ENCODE peak calls at places on chromosome 16, in four cellular contexts. One of them, this sample, is unnamed.

GRCh38 chr16:87780385-87780989 is 14.7 kb upstream of the KLHDC4 start:
- DNase-seq in H1: no peak
- DNase-seq in mesendoderm: no peak
- DNase-seq in IMR-90: peak
- DNase-seq in this sample: no peak

GRCh38 chr16:4410335-4411075 is 5.9 kb downstream of the CORO7 start:
- DNase-seq in H1: no peak
- DNase-seq in mesendoderm: no peak
- DNase-seq in IMR-90: peak
- DNase-seq in this sample: no peak

GRCh38 chr16:17343028-17343427 is 127.7 kb downstream of the XYLT1 start:
- DNase-seq in H1: no peak
- DNase-seq in mesendoderm: no peak
- DNase-seq in IMR-90: no peak
- DNase-seq in this sample: no peak

GRCh38 chr16:88839026-88839529 is 17.7 kb downstream of the GALNS start:
- DNase-seq in H1: no peak
- DNase-seq in mesendoderm: peak
- DNase-seq in IMR-90: no peak
- DNase-seq in this sample: no peak

GRCh38 chr16:4058386-4058785 is 57.9 kb downstream of the ADCY9 start:
- DNase-seq in H1: no peak
- DNase-seq in mesendoderm: no peak
- DNase-seq in IMR-90: peak
- DNase-seq in this sample: no peak

GRCh38 chr16:65572156-65572555 is 450.3 kb upstream of the CDH11 start:
- DNase-seq in H1: no peak
- DNase-seq in mesendoderm: no peak
- DNase-seq in IMR-90: peak
- DNase-seq in this sample: no peak

GRCh38 chr16:19745286-19746018 is 27.4 kb downstream of the IQCK start:
- DNase-seq in H1: no peak
- DNase-seq in mesendoderm: no peak
- DNase-seq in IMR-90: peak
- DNase-seq in this sample: no peak

GRCh38 chr16:89283449-89283848 is 65.9 kb downstream of the ZNF778 start:
- DNase-seq in H1: no peak
- DNase-seq in mesendoderm: no peak
- DNase-seq in IMR-90: no peak
- DNase-seq in this sample: no peak

GRCh38 chr16:53509906-53510703 is 7.1 kb upstream of the AKTIP start:
- DNase-seq in H1: no peak
- DNase-seq in mesendoderm: peak
- DNase-seq in IMR-90: peak
- DNase-seq in this sample: peak

GRCh38 chr16:31365131-31365865 is 10.3 kb downstream of the ITGAX start:
- DNase-seq in H1: no peak
- DNase-seq in mesendoderm: no peak
- DNase-seq in IMR-90: no peak
- DNase-seq in this sample: no peak

GRCh38 chr16:28063047-28063521 is 430 bp downstream of the GSG1L start:
- DNase-seq in H1: no peak
- DNase-seq in mesendoderm: peak
- DNase-seq in IMR-90: peak
- DNase-seq in this sample: no peak

GRCh38 chr16:17529982-17530760 is 59.4 kb upstream of the XYLT1 start:
- DNase-seq in H1: no peak
- DNase-seq in mesendoderm: peak
- DNase-seq in IMR-90: no peak
- DNase-seq in this sample: no peak

DNA sequence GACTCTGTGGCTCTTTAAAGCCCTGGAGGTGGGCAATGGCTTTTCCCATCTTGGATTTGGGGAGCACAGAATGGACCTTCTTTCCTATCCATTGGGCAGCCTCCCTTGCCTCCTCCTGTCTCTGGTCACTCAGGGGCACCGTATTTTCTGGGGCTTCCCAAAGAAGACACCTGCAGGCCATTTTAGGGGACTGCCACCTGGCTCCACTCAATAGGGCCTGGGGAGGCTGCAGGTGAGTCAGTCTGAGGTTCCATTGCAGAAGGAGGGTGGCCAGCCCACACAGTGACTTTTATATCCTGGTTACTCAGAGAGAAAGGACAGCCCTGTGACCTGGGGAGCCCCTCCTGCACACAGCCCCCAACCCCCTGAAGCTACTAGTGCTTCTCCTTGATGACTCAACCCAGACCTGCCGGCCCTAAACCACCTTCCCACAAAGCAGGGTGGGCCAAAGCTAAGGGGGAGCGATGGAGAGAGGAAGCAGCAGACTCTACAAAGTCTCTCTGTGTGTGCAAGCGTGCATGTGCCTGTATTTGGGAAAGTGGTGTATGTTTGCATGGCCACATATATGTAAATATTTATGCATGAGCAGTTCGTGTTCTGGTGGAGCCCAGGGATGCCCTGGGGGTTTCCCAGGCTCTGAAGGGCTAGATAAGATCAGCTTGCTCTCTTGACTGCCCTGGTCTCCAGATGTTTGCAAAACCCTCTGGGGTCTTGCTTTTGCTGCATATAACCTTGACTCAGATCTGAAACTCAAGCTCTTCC is 5.0 kb downstream of the CX3CL1 start:
- DNase-seq in H1: no peak
- DNase-seq in mesendoderm: peak
- DNase-seq in IMR-90: peak
- DNase-seq in this sample: peak
- H4K8ac ChIP-seq in H1: no peak
- H4K8ac ChIP-seq in mesendoderm: no peak
- H4K8ac ChIP-seq in IMR-90: no peak
- H4K8ac ChIP-seq in this sample: no peak

GRCh38 chr16:2216330-2216729 is 1.7 kb upstream of the PGP start:
- DNase-seq in H1: no peak
- DNase-seq in mesendoderm: no peak
- DNase-seq in IMR-90: no peak
- DNase-seq in this sample: no peak
- H4K8ac ChIP-seq in H1: peak
- H4K8ac ChIP-seq in mesendoderm: no peak
- H4K8ac ChIP-seq in IMR-90: peak
- H4K8ac ChIP-seq in this sample: no peak

DNA sequence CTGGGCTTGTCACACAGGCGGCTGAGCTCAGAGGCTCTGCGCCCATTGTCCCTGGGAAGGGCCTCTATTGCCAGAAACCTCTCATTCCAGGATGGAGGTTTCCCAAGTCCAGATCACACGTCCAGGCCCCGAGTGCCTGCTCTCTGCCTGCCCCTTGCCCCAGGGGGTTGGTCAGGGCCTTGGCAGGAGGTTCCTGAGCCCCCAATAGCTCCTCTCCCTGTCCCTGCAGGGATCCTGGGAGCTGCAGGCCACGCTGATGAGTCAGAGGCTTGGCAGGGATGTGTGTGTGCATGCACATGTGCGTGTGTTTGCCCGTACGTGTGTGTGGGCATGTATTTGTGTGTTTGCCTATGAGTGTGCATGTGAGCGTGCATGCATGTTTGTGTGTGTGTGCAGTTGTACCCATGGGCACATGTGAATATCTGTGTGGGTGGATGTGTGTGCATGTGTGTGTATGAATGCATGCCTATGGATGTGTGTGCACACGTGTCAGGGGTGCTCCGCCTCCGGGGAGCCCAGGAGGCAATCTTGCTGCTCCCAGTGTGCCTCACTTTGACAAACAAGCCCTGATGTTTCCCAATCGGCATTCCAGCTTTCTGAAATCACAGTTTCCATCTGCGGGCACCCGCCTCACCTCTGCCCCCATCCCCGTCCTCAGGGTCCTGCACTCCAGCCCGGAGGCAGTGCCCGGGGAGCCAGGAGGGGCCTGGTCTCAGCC is 98.4 kb upstream of the GSE1 start:
- DNase-seq in H1: no peak
- DNase-seq in mesendoderm: peak
- DNase-seq in IMR-90: peak
- DNase-seq in this sample: no peak
- H4K8ac ChIP-seq in H1: no peak
- H4K8ac ChIP-seq in mesendoderm: no peak
- H4K8ac ChIP-seq in IMR-90: peak
- H4K8ac ChIP-seq in this sample: no peak

GRCh38 chr16:77993586-77993985 is 28.8 kb upstream of the CLEC3A start:
- DNase-seq in H1: no peak
- DNase-seq in mesendoderm: peak
- DNase-seq in IMR-90: peak
- DNase-seq in this sample: no peak
- H4K8ac ChIP-seq in H1: no peak
- H4K8ac ChIP-seq in mesendoderm: peak
- H4K8ac ChIP-seq in IMR-90: no peak
- H4K8ac ChIP-seq in this sample: no peak

GRCh38 chr16:70712942-70713341 is 27.1 kb upstream of the MTSS2 start:
- DNase-seq in H1: no peak
- DNase-seq in mesendoderm: no peak
- DNase-seq in IMR-90: no peak
- DNase-seq in this sample: no peak

GRCh38 chr16:70713781-70714180 is 27.9 kb upstream of the MTSS2 start:
- DNase-seq in H1: no peak
- DNase-seq in mesendoderm: no peak
- DNase-seq in IMR-90: no peak
- DNase-seq in this sample: no peak

GRCh38 chr16:70714526-70715112 is 28.8 kb upstream of the MTSS2 start:
- DNase-seq in H1: no peak
- DNase-seq in mesendoderm: no peak
- DNase-seq in IMR-90: no peak
- DNase-seq in this sample: no peak

GRCh38 chr16:70712359-70712758 is 26.5 kb upstream of the MTSS2 start:
- DNase-seq in H1: no peak
- DNase-seq in mesendoderm: no peak
- DNase-seq in IMR-90: no peak
- DNase-seq in this sample: no peak

GRCh38 chr16:70713342-70713741 is 27.5 kb upstream of the MTSS2 start:
- DNase-seq in H1: no peak
- DNase-seq in mesendoderm: no peak
- DNase-seq in IMR-90: no peak
- DNase-seq in this sample: no peak
- H4K8ac ChIP-seq in H1: peak
- H4K8ac ChIP-seq in mesendoderm: no peak
- H4K8ac ChIP-seq in IMR-90: peak
- H4K8ac ChIP-seq in this sample: no peak

GRCh38 chr16:86040496-86040895 is 141.5 kb downstream of the IRF8 start:
- DNase-seq in H1: no peak
- DNase-seq in mesendoderm: no peak
- DNase-seq in IMR-90: no peak
- DNase-seq in this sample: no peak

GRCh38 chr16:86037999-86038922 is 139.3 kb downstream of the IRF8 start:
- DNase-seq in H1: no peak
- DNase-seq in mesendoderm: no peak
- DNase-seq in IMR-90: no peak
- DNase-seq in this sample: no peak

GRCh38 chr16:86041205-86041604 is 142.2 kb downstream of the IRF8 start:
- DNase-seq in H1: no peak
- DNase-seq in mesendoderm: no peak
- DNase-seq in IMR-90: no peak
- DNase-seq in this sample: no peak

GRCh38 chr16:86038923-86039310 is 140.0 kb downstream of the IRF8 start:
- DNase-seq in H1: no peak
- DNase-seq in mesendoderm: no peak
- DNase-seq in IMR-90: no peak
- DNase-seq in this sample: no peak

DNA sequence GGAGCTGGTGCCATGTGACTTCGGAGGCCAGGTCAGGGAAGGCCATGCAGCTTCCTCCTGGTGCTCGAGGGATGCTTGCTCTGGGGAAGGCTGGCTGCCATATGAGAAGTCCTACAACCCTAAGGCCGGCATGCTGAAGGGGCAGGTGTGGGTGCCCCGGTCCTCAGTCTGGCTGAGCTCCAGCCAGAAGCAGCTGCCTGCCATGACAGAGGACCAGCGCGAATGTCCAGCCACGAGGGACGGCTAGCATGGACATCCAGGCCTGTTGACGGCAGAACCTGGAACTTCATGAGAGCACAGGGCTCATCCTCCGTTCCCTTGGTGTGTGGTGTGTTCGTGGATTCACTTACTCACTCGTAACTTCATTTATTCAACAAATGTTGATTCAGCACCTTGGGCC is 140.6 kb downstream of the IRF8 start:
- DNase-seq in H1: no peak
- DNase-seq in mesendoderm: no peak
- DNase-seq in IMR-90: no peak
- DNase-seq in this sample: no peak
- H4K8ac ChIP-seq in H1: peak
- H4K8ac ChIP-seq in mesendoderm: no peak
- H4K8ac ChIP-seq in IMR-90: no peak
- H4K8ac ChIP-seq in this sample: no peak

GRCh38 chr16:49695782-49696413 is 160.0 kb downstream of the ZNF423 start:
- DNase-seq in H1: no peak
- DNase-seq in mesendoderm: no peak
- DNase-seq in IMR-90: no peak
- DNase-seq in this sample: no peak
- H4K8ac ChIP-seq in H1: no peak
- H4K8ac ChIP-seq in mesendoderm: no peak
- H4K8ac ChIP-seq in IMR-90: no peak
- H4K8ac ChIP-seq in this sample: no peak

DNA sequence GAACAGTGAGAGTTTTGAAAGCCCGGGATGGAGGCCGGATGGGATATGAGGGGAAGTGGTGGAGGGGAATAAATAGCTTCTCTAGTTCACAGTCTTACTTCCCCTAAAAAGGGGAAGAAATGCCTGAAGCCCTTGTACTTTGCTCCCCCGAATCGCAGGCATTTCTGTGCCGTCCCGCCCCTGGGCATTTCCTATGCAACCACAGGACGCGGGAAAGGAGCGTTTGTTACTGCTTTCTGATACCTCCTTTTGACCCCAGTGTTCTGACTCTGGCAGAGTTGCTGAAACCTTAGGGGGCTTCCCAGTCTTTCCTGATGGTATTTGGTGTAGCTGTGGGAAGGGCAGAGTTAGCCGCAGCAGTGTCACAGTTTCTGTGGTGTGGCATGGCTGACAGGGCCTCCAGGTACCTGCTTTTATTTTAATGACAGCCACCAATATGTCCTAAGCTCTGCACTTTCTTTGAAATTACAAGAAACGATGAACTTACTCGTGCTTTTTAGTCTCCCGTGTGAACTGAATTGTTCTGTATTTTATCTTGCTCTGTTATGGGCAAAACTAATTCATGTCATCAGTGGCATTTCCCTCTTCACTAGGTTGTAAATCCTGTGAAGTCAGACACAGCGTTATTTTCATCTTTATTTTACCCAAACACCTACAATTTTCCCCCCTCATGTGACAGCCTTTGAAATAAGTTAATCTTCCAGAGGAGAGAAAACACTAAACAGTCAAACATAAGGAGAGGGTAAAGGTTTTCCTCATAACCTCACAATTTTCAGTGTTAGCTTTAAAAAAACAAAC is 27.1 kb downstream of the USP10 start:
- DNase-seq in H1: no peak
- DNase-seq in mesendoderm: no peak
- DNase-seq in IMR-90: no peak
- DNase-seq in this sample: no peak
- H4K8ac ChIP-seq in H1: no peak
- H4K8ac ChIP-seq in mesendoderm: no peak
- H4K8ac ChIP-seq in IMR-90: peak
- H4K8ac ChIP-seq in this sample: no peak

DNA sequence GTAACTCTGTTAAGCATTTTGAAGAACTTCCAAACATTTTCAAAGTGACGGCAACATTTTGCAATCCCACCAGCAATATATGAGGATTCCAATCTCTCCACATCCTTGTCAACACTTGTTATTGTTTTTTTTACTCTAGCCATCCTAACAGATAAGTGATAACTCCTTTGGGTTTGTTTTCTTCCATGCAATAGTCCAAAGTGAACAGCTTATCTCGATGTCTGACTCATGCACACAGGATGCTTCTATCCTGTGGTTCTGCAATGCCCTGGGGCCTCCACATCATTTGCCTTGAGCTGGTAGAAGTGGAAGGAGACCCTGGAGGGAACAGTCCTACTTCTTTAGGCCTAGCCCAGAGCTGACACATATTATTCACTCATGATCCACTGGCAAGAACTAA is 13.0 kb downstream of the TLE7 start:
- DNase-seq in H1: no peak
- DNase-seq in mesendoderm: no peak
- DNase-seq in IMR-90: no peak
- DNase-seq in this sample: no peak
- H4K8ac ChIP-seq in H1: no peak
- H4K8ac ChIP-seq in mesendoderm: no peak
- H4K8ac ChIP-seq in IMR-90: no peak
- H4K8ac ChIP-seq in this sample: no peak

This sample was measured in H9.